ENCODE peak calls at places on chromosome 17, in six cellular contexts. S is H1, Y is GM12892, T is GM12878, L is K562, R is HepG2. O is an unnamed sample.

GRCh38 chr17:82942166-82943130 is 102.6 kb upstream of the ZNF750 start:
- DNase-seq in R (no peak), T (no peak), S (no peak), L (no peak), Y (no peak), O (no peak)

GRCh38 chr17:82055023-82055964 is 3.6 kb downstream of the GPS1 start:
- DNase-seq in T (no peak), S (no peak), L (no peak), Y (no peak), R (no peak), O (no peak)

GRCh38 chr17:10814083-10814482 is 10.2 kb upstream of the TMEM238L start:
- DNase-seq in R (no peak), L (no peak), T (no peak), Y (no peak), S (no peak), O (no peak)

GRCh38 chr17:9321862-9322261 is 253.8 kb downstream of the STX8 start:
- DNase-seq in T (no peak), S (no peak), R (peak; percentile 12), L (no peak), Y (no peak), O (no peak)

GRCh38 chr17:49748791-49749190 is 15.1 kb downstream of the FAM117A start:
- DNase-seq in T (peak; percentile 97), L (no peak), S (no peak), R (no peak), Y (peak; percentile 57), O (peak; percentile 44)

GRCh38 chr17:12048843-12049473 is 28.3 kb downstream of the MAP2K4 start:
- DNase-seq in S (no peak), R (no peak), T (no peak), Y (no peak), L (no peak), O (no peak)

GRCh38 chr17:82881900-82882714 is 42.3 kb upstream of the ZNF750 start:
- DNase-seq in T (no peak), Y (no peak), L (no peak), R (peak; percentile 74), S (no peak), O (no peak)

GRCh38 chr17:6853764-6854442 is 22.4 kb upstream of the TEKT1 start:
- DNase-seq in T (no peak), L (no peak), Y (no peak), R (peak; percentile 82), S (peak; percentile 65), O (peak; percentile 32)

GRCh38 chr17:21129023-21129681 is 2.4 kb downstream of the DHRS7B start:
- DNase-seq in L (no peak), S (no peak), Y (no peak), R (peak; percentile 22), T (no peak), O (no peak)
- TF ChIP-seq TAF1 in L (no peak), S (no peak), Y (no peak), R (no peak), T (no peak), O (no peak)

GRCh38 chr17:28715217-28715616 is 2.5 kb downstream of the RAB34 start:
- DNase-seq in L (no peak), S (no peak), R (no peak), Y (no peak), T (no peak), O (no peak)

GRCh38 chr17:28718317-28718672 is 627 bp upstream of the RAB34 start:
- DNase-seq in S (no peak), T (no peak), L (no peak), Y (no peak), R (no peak), O (no peak)

GRCh38 chr17:28716740-28717577 is 709 bp downstream of the RAB34 start:
- DNase-seq in R (no peak), S (no peak), Y (no peak), T (no peak), L (no peak), O (no peak)

GRCh38 chr17:28718990-28719433 is 773 bp upstream of the RPL23A start:
- DNase-seq in T (no peak), L (no peak), S (no peak), Y (no peak), R (no peak), O (no peak)

DNA sequence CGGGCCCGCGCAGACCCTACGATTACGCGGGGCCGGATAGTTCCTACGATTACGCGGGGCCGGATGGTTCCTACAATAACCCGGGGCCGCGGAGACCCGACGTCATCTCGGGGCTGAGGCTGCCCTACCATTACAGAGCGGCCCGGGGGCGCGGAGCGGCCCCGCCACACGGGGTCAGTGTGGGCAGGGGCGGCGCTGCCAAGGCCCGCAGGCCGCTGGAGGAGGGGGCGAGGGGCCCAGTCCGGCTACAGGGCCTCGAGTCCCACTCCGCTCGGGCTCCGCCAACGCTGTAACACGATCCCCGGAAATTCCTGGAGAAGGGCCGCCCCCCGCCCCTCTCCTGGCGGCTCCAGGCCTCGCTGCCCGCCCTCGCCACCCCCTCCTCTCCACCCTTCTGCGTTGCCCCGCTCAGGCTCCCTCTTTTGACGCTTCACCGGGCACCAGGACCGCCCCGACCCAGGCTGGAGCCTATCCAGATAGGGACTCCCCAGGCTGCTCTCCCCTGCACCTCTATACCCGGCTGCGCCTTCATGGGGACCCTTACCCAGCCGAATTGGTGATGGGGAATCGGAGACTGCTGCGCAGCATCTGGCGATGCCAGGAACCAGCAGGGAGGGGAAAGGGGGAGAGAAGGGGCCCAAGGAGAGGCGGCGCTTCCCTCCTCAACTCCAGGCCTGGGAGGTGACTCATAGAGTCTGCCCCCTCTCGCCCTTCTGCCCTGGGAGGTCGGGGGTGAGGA is at the start of gene RAB34:
- DNase-seq in L (no peak), Y (no peak), S (peak; percentile 92), T (no peak), R (no peak), O (no peak)
- TF ChIP-seq POLR2A in L (no peak), Y (no peak), S (peak; percentile 78), T (peak; percentile 11), R (no peak), O (no peak)

GRCh38 chr17:41769346-41769862 is 17.1 kb downstream of the JUP start:
- DNase-seq in Y (no peak), S (no peak), T (no peak), R (no peak), L (no peak), O (no peak)
- TF ChIP-seq POLR2AphosphoS5 in Y (no peak), S (no peak), T (no peak), R (no peak), L (no peak), O (no peak)

GRCh38 chr17:19374136-19374535 is 4.2 kb upstream of the MAPK7 start:
- DNase-seq in S (no peak), L (no peak), Y (no peak), R (no peak), T (no peak), O (no peak)
- TF ChIP-seq TAF1 in S (no peak), L (no peak), Y (no peak), R (no peak), T (no peak), O (no peak)

GRCh38 chr17:784143-784542 is 2.0 kb downstream of the MRM3 start:
- DNase-seq in Y (no peak), T (no peak), R (no peak), S (no peak), L (no peak), O (no peak)

GRCh38 chr17:787641-788221 is 5.6 kb downstream of the MRM3 start:
- DNase-seq in S (no peak), L (no peak), Y (no peak), R (no peak), T (no peak), O (no peak)

GRCh38 chr17:778096-778495 is 4.0 kb downstream of the GLOD4 start:
- DNase-seq in T (no peak), S (no peak), R (no peak), L (no peak), Y (no peak), O (no peak)

DNA sequence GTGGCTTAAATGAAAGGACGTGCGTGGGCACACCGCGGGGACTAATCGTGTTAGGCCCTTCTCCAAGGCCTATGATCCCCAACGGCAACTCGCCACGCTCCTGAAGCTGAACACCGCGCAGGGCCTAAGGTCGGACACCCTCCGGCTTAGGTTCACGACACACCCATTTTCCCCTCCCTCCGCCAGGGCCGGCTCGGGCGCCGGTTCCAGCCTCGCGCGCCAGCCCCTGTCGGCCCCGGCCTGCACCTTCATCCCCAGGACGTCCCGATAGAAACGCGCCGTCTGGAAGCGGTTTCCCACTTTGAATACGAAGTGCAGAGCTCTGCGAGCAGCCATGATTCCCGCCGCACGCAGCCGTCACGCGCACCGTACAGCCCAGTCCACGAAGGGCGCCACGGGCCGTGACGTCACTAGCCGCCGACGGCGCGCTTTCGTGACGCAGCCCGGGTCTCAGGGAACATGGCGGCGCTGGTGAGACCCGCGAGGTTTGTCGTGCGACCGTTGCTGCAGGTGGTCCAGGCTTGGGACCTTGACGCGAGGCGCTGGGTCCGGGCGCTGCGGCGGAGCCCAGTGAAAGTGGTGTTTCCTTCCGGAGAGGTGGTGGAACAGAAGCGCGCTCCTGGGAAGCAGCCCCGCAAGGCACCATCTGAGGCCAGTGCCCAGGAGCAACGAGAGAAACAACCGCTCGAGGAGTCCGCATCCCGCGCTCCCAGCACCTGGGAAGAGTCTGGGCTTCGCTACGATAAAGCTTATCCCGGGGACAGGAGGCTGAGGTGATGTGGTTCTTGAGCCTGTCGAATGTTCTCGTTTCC is at the start of the genes GLOD4 and MRM3:
- DNase-seq in T (peak; percentile 72), R (peak; percentile 73), L (peak; percentile 90), Y (peak; percentile 96), S (peak; percentile 99), O (peak; percentile 97)
- TF ChIP-seq POLR2A in T (peak; percentile 98), R (peak; percentile 83), L (peak; percentile 83), Y (peak; percentile 94), S (peak; percentile 56), O (peak; percentile 90)

DNA sequence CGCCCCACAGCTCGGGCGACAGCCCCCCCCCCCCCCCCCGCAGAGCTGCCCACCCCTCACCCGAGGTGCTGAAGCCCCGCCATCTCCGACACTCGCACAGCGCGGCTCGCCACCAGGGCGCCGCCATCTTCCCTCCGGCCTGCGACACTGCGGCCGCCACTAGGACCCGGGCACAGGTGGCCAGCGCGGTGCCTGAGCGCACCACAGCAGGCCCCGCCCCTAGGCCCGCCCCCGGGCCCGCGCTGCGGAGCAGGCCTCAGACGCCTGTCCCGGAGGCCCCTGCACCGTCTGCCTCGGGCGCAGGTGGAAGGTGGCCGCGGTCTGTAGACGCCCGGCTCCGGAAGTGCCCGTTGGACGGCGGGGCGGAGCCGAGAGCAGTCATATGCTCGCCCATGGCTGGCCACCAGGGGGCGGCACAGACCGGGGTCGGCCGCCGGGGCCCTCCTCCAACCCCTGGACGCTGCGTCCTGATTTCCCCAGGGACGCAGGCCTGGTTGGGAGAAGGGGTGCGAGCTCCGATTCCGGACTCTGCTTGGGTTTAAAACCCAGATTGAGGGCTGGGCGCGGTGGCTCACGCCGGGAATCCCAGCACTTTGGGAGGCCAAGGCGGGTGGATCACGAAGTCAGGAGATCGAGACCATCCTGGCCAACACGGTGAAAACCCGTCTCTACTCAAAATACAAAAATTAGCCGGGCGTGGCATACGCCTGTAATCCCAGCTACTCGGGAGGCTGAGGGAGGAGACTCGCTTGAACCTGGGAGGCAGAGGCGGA is at the start of gene MRPL38:
- DNase-seq in T (peak; percentile 80), L (peak; percentile 96), R (peak; percentile 95), S (peak; percentile 98), Y (peak; percentile 99), O (peak; percentile 99)
- TF ChIP-seq POLR2AphosphoS5 in T (peak; percentile 56), L (peak; percentile 39), R (peak; percentile 73), S (peak; percentile 70), Y (peak; percentile 74), O (peak; percentile 65)

GRCh38 chr17:69874220-69874670 is 200.8 kb upstream of the KCNJ16 start:
- DNase-seq in Y (no peak), R (no peak), S (no peak), L (no peak), T (no peak), O (no peak)
- TF ChIP-seq TAF1 in Y (no peak), R (no peak), S (no peak), L (no peak), T (no peak), O (no peak)

GRCh38 chr17:17561408-17562144 is 29.9 kb downstream of the PEMT start:
- DNase-seq in T (no peak), S (no peak), Y (no peak), R (no peak), L (no peak), O (no peak)
- TF ChIP-seq POLR2A in T (no peak), S (no peak), Y (no peak), R (no peak), L (no peak), O (no peak)

O was measured in GM12891.